ENCODE peak calls at places on chromosome 12, in four cellular contexts. P is ELR, N is NCI-H1694, R is iris pigment epithelial cell. W is an unnamed sample.

GRCh38 chr12:13146539-13146938 is 43.1 kb upstream of the GSG1 start:
- DNase-seq in N (no peak), P (no peak), R (no peak), W (no peak)

GRCh38 chr12:93243689-93244513 is 133.8 kb upstream of the NUDT4 start:
- DNase-seq in R (peak; percentile 93), N (no peak), P (peak; percentile 57), W (peak; percentile 96)

GRCh38 chr12:129009833-129010232 is 156.6 kb downstream of the GLT1D1 start:
- DNase-seq in P (no peak), R (no peak), N (no peak), W (no peak)

GRCh38 chr12:9699898-9700605 is 30.5 kb downstream of the CLEC2D start:
- DNase-seq in R (peak; percentile 64), N (no peak), P (peak; percentile 8), W (peak; percentile 45)

GRCh38 chr12:47433876-47434275 is 272.0 kb downstream of the RPAP3 start:
- DNase-seq in R (no peak), N (no peak), P (peak; percentile 24), W (no peak)

GRCh38 chr12:7099290-7099996 is 7.2 kb upstream of the C1R start:
- DNase-seq in R (no peak), N (no peak), P (no peak), W (no peak)

GRCh38 chr12:69500631-69501030 is 30.4 kb downstream of the FRS2 start:
- DNase-seq in R (no peak), P (peak; percentile 64), N (no peak), W (peak; percentile 40)

GRCh38 chr12:75913502-75914110 is 118.0 kb downstream of the PHLDA1 start:
- DNase-seq in P (no peak), N (no peak), R (no peak), W (no peak)

GRCh38 chr12:76020731-76021672 is 10.6 kb downstream of the PHLDA1 start:
- DNase-seq in P (peak; percentile 99), N (no peak), R (peak; percentile 98), W (peak; percentile 97)

GRCh38 chr12:100375023-100375737 is 18.3 kb downstream of the SLC17A8 start:
- DNase-seq in R (peak; percentile 16), N (peak; percentile 91), P (no peak), W (no peak)

GRCh38 chr12:108825205-108825950 is 32.0 kb downstream of the SSH1 start:
- DNase-seq in P (peak; percentile 67), N (no peak), R (peak; percentile 78), W (no peak)